ENCODE peak calls at places on chromosome 19, in seven cellular contexts. K is progenitor cell of endocrine pancreas, S is AG09319, U is nephron progenitor cell, R is omental fat pad, C is BE2C, D is kidney. X is an unnamed sample.

GRCh38 chr19:33248104-33248503 is 22.5 kb upstream of the SLC7A10 start:
- DNase-seq in K (no peak), S (no peak), U (no peak), R (no peak), C (no peak), D (no peak), X (no peak)

GRCh38 chr19:49889687-49890348 is 6.9 kb downstream of the IL4I1 start:
- DNase-seq in K (peak), S (no peak), U (peak), R (peak), C (no peak), D (peak), X (no peak)

GRCh38 chr19:11550265-11550664 is 8.8 kb downstream of the ELOF1 start:
- DNase-seq in K (no peak), S (no peak), U (no peak), R (no peak), C (no peak), D (no peak), X (no peak)

GRCh38 chr19:46955114-46955812 is 64.4 kb upstream of the NPAS1 start:
- DNase-seq in K (no peak), S (no peak), U (no peak), R (no peak), C (no peak), D (no peak), X (no peak)

GRCh38 chr19:56670961-56671612 is 470 bp downstream of the ZNF835 start:
- DNase-seq in K (no peak), S (no peak), U (no peak), R (no peak), C (no peak), D (peak), X (no peak)

GRCh38 chr19:44755219-44755618 is 6.7 kb downstream of the BCL3 start:
- DNase-seq in K (no peak), S (no peak), U (no peak), R (no peak), C (no peak), D (peak), X (no peak)

GRCh38 chr19:1953441-1954094 is 12.6 kb downstream of the CSNK1G2 start:
- DNase-seq in K (no peak), S (no peak), U (no peak), R (no peak), C (no peak), D (no peak), X (no peak)

GRCh38 chr19:21314676-21315075 is 14.5 kb downstream of the ZNF708 start:
- DNase-seq in K (no peak), S (no peak), U (no peak), R (no peak), C (no peak), D (no peak), X (no peak)

GRCh38 chr19:37563518-37563917 is 31.1 kb downstream of the ZNF571 start:
- DNase-seq in K (no peak), S (no peak), U (no peak), R (no peak), C (no peak), D (no peak), X (no peak)

GRCh38 chr19:43519436-43520088 is 7.4 kb downstream of the ETHE1 start:
- DNase-seq in K (peak), S (peak), U (peak), R (peak), C (peak), D (peak), X (peak)

GRCh38 chr19:30932854-30933253 is 416.4 kb downstream of the TSHZ3 start:
- DNase-seq in K (no peak), S (no peak), U (no peak), R (no peak), C (no peak), D (no peak), X (no peak)

GRCh38 chr19:3171894-3172679 is 6.5 kb upstream of the S1PR4 start:
- DNase-seq in K (no peak), S (no peak), U (no peak), R (no peak), C (no peak), D (peak), X (peak)

GRCh38 chr19:32748497-32748896 is 28.9 kb downstream of the TDRD12 start:
- DNase-seq in K (no peak), S (no peak), U (no peak), R (no peak), C (no peak), D (no peak), X (peak)

GRCh38 chr19:39679056-39679790 is 23.5 kb downstream of the LGALS16 start:
- DNase-seq in K (no peak), S (no peak), U (no peak), R (no peak), C (no peak), D (no peak), X (no peak)

GRCh38 chr19:2600914-2601870 is 101.3 kb downstream of the GNG7 start:
- DNase-seq in K (no peak), S (no peak), U (no peak), R (no peak), C (no peak), D (peak), X (no peak)

GRCh38 chr19:46637224-46637623 is 1.2 kb upstream of the GNG8 start:
- DNase-seq in K (no peak), S (no peak), U (no peak), R (no peak), C (no peak), D (no peak), X (no peak)

GRCh38 chr19:7658219-7658686 is 10.6 kb upstream of the RETN start:
- DNase-seq in K (no peak), S (no peak), U (no peak), R (no peak), C (no peak), D (no peak), X (no peak)

GRCh38 chr19:43445426-43445825 is 20.0 kb downstream of the LYPD3 start:
- DNase-seq in K (no peak), S (no peak), U (no peak), R (no peak), C (no peak), D (no peak), X (no peak)

GRCh38 chr19:12365094-12365371 is 450 bp downstream of the ZNF442 start:
- DNase-seq in K (no peak), S (no peak), U (no peak), R (no peak), C (peak), D (no peak), X (no peak)

GRCh38 chr19:3760871-3761361 is 576 bp downstream of the APBA3 start:
- DNase-seq in K (no peak), S (no peak), U (no peak), R (no peak), C (no peak), D (no peak), X (peak)

GRCh38 chr19:43469160-43469480 is 3.7 kb upstream of the LYPD3 start:
- DNase-seq in K (no peak), S (no peak), U (no peak), R (no peak), C (no peak), D (peak), X (no peak)

GRCh38 chr19:996051-996838 is 4.0 kb upstream of the GRIN3B start:
- DNase-seq in K (no peak), S (no peak), U (peak), R (no peak), C (peak), D (peak), X (peak)

GRCh38 chr19:294341-294818 is 3.2 kb upstream of the PLPP2 start:
- DNase-seq in K (no peak), S (no peak), U (peak), R (no peak), C (no peak), D (no peak), X (no peak)

GRCh38 chr19:29075149-29075548 is 137.8 kb downstream of the UQCRFS1 start:
- DNase-seq in K (no peak), S (no peak), U (no peak), R (no peak), C (no peak), D (peak), X (no peak)

GRCh38 chr19:28061111-28061510 is 1151.8 kb downstream of the UQCRFS1 start:
- DNase-seq in K (no peak), S (no peak), U (no peak), R (no peak), C (no peak), D (no peak), X (no peak)

GRCh38 chr19:50328257-50329145 is 676 bp downstream of the KCNC3 start:
- DNase-seq in K (no peak), S (no peak), U (peak), R (no peak), C (no peak), D (no peak), X (no peak)

GRCh38 chr19:2524840-2525723 is 49.2 kb downstream of the GADD45B start:
- DNase-seq in K (no peak), S (no peak), U (no peak), R (no peak), C (peak), D (no peak), X (peak)

GRCh38 chr19:932647-933552 is 7.1 kb downstream of the ARID3A start:
- DNase-seq in K (no peak), S (peak), U (peak), R (no peak), C (peak), D (peak), X (peak)

GRCh38 chr19:53019684-53020083 is 6.0 kb downstream of the ERVV-1 start:
- DNase-seq in K (no peak), S (no peak), U (no peak), R (no peak), C (no peak), D (no peak), X (no peak)

GRCh38 chr19:6229951-6230712 is 49.6 kb downstream of the MLLT1 start:
- DNase-seq in K (no peak), S (no peak), U (no peak), R (no peak), C (no peak), D (peak), X (no peak)

GRCh38 chr19:13195678-13196077 is 45.5 kb downstream of the IER2 start:
- DNase-seq in K (no peak), S (no peak), U (peak), R (no peak), C (no peak), D (no peak), X (peak)

GRCh38 chr19:5006201-5006600 is 37.3 kb downstream of the KDM4B start:
- DNase-seq in K (no peak), S (no peak), U (no peak), R (no peak), C (no peak), D (no peak), X (no peak)

GRCh38 chr19:47518139-47518538 is 3.3 kb upstream of the NAPA start:
- DNase-seq in K (no peak), S (no peak), U (no peak), R (no peak), C (no peak), D (no peak), X (no peak)

GRCh38 chr19:39205449-39205764 is 1.3 kb upstream of the SYCN start:
- DNase-seq in K (no peak), S (no peak), U (no peak), R (no peak), C (no peak), D (no peak), X (no peak)

GRCh38 chr19:53971608-53972007 is 8.9 kb downstream of the CACNG8 start:
- DNase-seq in K (no peak), S (no peak), U (no peak), R (no peak), C (no peak), D (no peak), X (no peak)

GRCh38 chr19:40716031-40716654 is 543 bp downstream of the COQ8B start:
- DNase-seq in K (no peak), S (no peak), U (no peak), R (peak), C (peak), D (no peak), X (peak)

GRCh38 chr19:1105217-1105872 is 1.6 kb downstream of the GPX4 start:
- DNase-seq in K (no peak), S (no peak), U (no peak), R (no peak), C (no peak), D (no peak), X (no peak)

GRCh38 chr19:55383789-55384575 is at the start of gene TMEM238:
- DNase-seq in K (peak), S (no peak), U (peak), R (no peak), C (peak), D (peak), X (peak)
- TF ChIP-seq CTCF in K (peak), S (no peak), U (no peak), R (no peak), C (no peak), D (peak), X (peak)

GRCh38 chr19:19028526-19028925 is 4.8 kb downstream of the SUGP2 start:
- DNase-seq in K (no peak), S (no peak), U (no peak), R (no peak), C (no peak), D (no peak), X (no peak)

GRCh38 chr19:19021115-19021514 is 12.2 kb downstream of the SUGP2 start:
- DNase-seq in K (no peak), S (no peak), U (no peak), R (no peak), C (no peak), D (no peak), X (peak)

GRCh38 chr19:19022380-19022961 is 10.8 kb downstream of the SUGP2 start:
- DNase-seq in K (no peak), S (no peak), U (no peak), R (no peak), C (no peak), D (no peak), X (no peak)

GRCh38 chr19:19027228-19027627 is 6.1 kb downstream of the SUGP2 start:
- DNase-seq in K (no peak), S (no peak), U (no peak), R (no peak), C (no peak), D (no peak), X (no peak)

DNA sequence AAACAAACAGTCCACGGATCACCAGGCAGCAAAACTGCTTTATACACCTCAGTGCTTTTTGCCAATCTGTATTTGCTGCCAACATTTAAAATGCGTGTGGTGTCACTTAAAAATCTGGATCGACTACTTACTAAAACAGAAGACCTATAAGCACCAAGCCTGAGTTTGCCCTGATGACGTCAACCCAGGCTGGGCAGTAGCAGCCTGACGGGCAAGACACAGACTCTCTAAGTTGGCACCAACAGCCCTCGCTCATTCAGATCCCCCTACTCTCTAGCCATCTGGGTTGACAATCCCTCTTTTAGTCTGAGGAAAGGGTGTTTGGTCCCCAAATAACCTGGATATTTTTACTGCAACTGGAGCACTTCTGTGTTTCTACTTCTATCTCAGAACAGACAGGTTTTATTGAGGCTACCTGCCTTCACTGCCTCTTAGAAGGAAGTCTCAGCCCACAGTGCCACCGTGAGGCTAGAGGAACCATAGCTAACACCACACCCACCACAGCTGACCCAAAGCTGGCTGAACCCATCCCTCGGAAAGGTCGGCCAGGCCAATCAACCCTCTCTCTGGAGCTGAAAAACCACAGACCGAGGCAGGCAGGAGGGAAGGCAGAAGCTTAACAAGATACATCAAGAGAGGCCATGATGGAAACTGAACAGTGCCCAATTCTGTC is 6.9 kb downstream of the SUGP2 start:
- DNase-seq in K (no peak), S (no peak), U (no peak), R (no peak), C (no peak), D (no peak), X (no peak)
- TF ChIP-seq CTCF in K (no peak), S (peak), U (no peak), R (no peak), C (peak), D (peak), X (no peak)

GRCh38 chr19:51948979-51949378 is 21.7 kb downstream of the ZNF613 start:
- DNase-seq in K (no peak), S (no peak), U (no peak), R (no peak), C (peak), D (peak), X (no peak)
- TF ChIP-seq CTCF in K (no peak), S (no peak), U (no peak), R (no peak), C (no peak), D (no peak), X (no peak)

GRCh38 chr19:55097864-55098715 is 19.3 kb downstream of the PPP1R12C start:
- DNase-seq in K (no peak), S (no peak), U (no peak), R (no peak), C (no peak), D (peak), X (no peak)

GRCh38 chr19:55101261-55101660 is 16.2 kb downstream of the PPP1R12C start:
- DNase-seq in K (no peak), S (no peak), U (no peak), R (no peak), C (no peak), D (no peak), X (no peak)

GRCh38 chr19:55096061-55096701 is 20.5 kb downstream of the EPS8L1 start:
- DNase-seq in K (no peak), S (no peak), U (no peak), R (no peak), C (no peak), D (peak), X (no peak)

GRCh38 chr19:55099557-55100506 is 17.6 kb downstream of the PPP1R12C start:
- DNase-seq in K (no peak), S (no peak), U (peak), R (no peak), C (no peak), D (no peak), X (no peak)

GRCh38 chr19:55098716-55099556 is 18.5 kb downstream of the PPP1R12C start:
- DNase-seq in K (no peak), S (no peak), U (peak), R (no peak), C (no peak), D (no peak), X (no peak)
- TF ChIP-seq CTCF in K (no peak), S (no peak), U (peak), R (no peak), C (peak), D (no peak), X (no peak)

DNA sequence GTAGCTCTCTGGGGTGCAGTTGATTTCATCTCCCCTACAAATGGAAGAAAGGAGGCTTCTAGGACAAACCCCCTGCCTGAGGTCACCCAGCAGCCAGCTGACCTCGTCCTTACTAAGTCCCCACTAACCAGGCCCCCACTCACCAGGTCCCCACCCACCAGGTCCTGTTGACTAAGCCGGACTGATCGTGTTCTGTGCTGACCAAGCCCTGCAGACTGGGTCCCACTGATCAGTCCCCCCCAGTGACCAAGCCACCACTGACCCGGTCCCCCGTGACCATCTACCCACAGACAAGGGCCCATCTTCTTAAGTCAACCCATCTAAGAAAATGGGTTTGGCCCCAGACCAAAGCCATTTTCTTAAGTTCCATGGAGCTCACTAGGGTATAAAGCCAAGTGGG is 36.8 kb upstream of the TPM4 start:
- DNase-seq in K (no peak), S (no peak), U (no peak), R (no peak), C (no peak), D (no peak), X (no peak)
- TF ChIP-seq CTCF in K (no peak), S (no peak), U (no peak), R (no peak), C (no peak), D (no peak), X (no peak)

GRCh38 chr19:34432797-34433196 is 4.6 kb downstream of the UBA2 start:
- DNase-seq in K (no peak), S (no peak), U (peak), R (no peak), C (no peak), D (no peak), X (no peak)
- TF ChIP-seq CTCF in K (no peak), S (no peak), U (no peak), R (no peak), C (no peak), D (no peak), X (no peak)

GRCh38 chr19:48560095-48560530 is 8.1 kb downstream of the SULT2B1 start:
- DNase-seq in K (no peak), S (no peak), U (no peak), R (no peak), C (no peak), D (no peak), X (no peak)
- TF ChIP-seq CTCF in K (no peak), S (no peak), U (no peak), R (no peak), C (peak), D (no peak), X (no peak)

GRCh38 chr19:17296278-17296677 is 6.9 kb downstream of the ABHD8 start:
- DNase-seq in K (no peak), S (no peak), U (no peak), R (no peak), C (no peak), D (no peak), X (peak)
- TF ChIP-seq CTCF in K (no peak), S (no peak), U (no peak), R (no peak), C (peak), D (no peak), X (peak)

X was measured in MCF 10A.